ENCODE peak calls at places on chromosomes 12 and 14, in four cellular contexts. K is OCI-LY7, R is fibroblast of mammary gland, G is AG09309. T is an unnamed sample.
A peak's percentile ranks its signal among the peaks of the same experiment; 100 is the strongest.

GRCh38 chr12:70154960-70155589 is 88.2 kb upstream of the CNOT2 start:
- DNase-seq in G (no peak), K (peak; percentile 65), R (peak; percentile 37), T (peak; percentile 16)

GRCh38 chr12:46831335-46832083 is 5.7 kb upstream of the SLC38A4 start:
- DNase-seq in G (no peak), K (no peak), R (no peak), T (no peak)

GRCh38 chr12:39505025-39505424 is 62.1 kb upstream of the KIF21A start:
- DNase-seq in R (no peak), G (no peak), K (no peak), T (no peak)

GRCh38 chr12:40253936-40254335 is 29.1 kb downstream of the LRRK2 start:
- DNase-seq in K (no peak), R (peak; percentile 66), G (peak; percentile 24), T (peak; percentile 6)

GRCh38 chr14:95057851-95058250 is 99.5 kb downstream of the DICER1 start:
- DNase-seq in R (no peak), G (no peak), K (no peak), T (no peak)

GRCh38 chr12:102910137-102910536 is 6.9 kb downstream of the PAH start:
- DNase-seq in K (no peak), G (no peak), R (no peak), T (no peak)

GRCh38 chr14:86654558-86655184 is 1124.7 kb downstream of the FLRT2 start:
- DNase-seq in K (peak; percentile 49), G (no peak), R (peak; percentile 57), T (peak; percentile 66)

GRCh38 chr14:102264355-102264754 is 40.6 kb downstream of the MOK start:
- DNase-seq in G (no peak), K (no peak), R (peak; percentile 75), T (peak; percentile 68)

GRCh38 chr12:129531004-129531403 is 372.8 kb downstream of the TMEM132D start:
- DNase-seq in G (no peak), K (no peak), R (no peak), T (no peak)

GRCh38 chr14:101854366-101854765 is 92.9 kb downstream of the PPP2R5C start:
- DNase-seq in R (no peak), G (no peak), K (no peak), T (no peak)

GRCh38 chr14:23438130-23438893 is 2.9 kb upstream of the MYH7 start:
- DNase-seq in R (no peak), G (no peak), K (no peak), T (no peak)

GRCh38 chr14:72780771-72781170 is 113.1 kb downstream of the DPF3 start:
- DNase-seq in K (no peak), G (peak; percentile 69), R (peak; percentile 79), T (peak; percentile 73)

GRCh38 chr14:48665077-48665784 is 920.9 kb downstream of the RPS29 start:
- DNase-seq in R (no peak), G (no peak), K (no peak), T (peak; percentile 0)

GRCh38 chr12:19893514-19893913 is 454.2 kb downstream of the AEBP2 start:
- DNase-seq in K (no peak), R (peak; percentile 71), G (no peak), T (peak; percentile 76)

GRCh38 chr12:41514907-41515306 is 326.8 kb downstream of the PDZRN4 start:
- DNase-seq in R (no peak), G (no peak), K (peak; percentile 24), T (no peak)

GRCh38 chr14:105890474-105891220 is 364.3 kb downstream of the TMEM121 start:
- DNase-seq in G (no peak), R (no peak), K (no peak), T (no peak)

GRCh38 chr12:107477946-107478610 is 207.5 kb upstream of the PWP1 start:
- DNase-seq in K (no peak), G (no peak), R (peak; percentile 43), T (peak; percentile 10)

GRCh38 chr12:5956987-5957386 is 11.9 kb upstream of the ANO2 start:
- DNase-seq in R (no peak), K (no peak), G (no peak), T (no peak)

GRCh38 chr12:71014180-71014785 is 93.7 kb upstream of the PTPRR start:
- DNase-seq in G (no peak), R (peak; percentile 82), K (no peak), T (peak; percentile 88)

GRCh38 chr14:104735830-104736642 is 12.0 kb downstream of the ADSS1 start:
- DNase-seq in G (peak; percentile 58), K (no peak), R (no peak), T (peak; percentile 75)

GRCh38 chr12:47775100-47775911 is 2.3 kb downstream of the SLC48A1 start:
- DNase-seq in G (no peak), K (no peak), R (peak; percentile 45), T (peak; percentile 37)

GRCh38 chr12:125856366-125856765 is 791.1 kb downstream of the AACS start:
- DNase-seq in K (no peak), R (no peak), G (no peak), T (no peak)

GRCh38 chr12:58408516-58408915 is 467.1 kb downstream of the ATP23 start:
- DNase-seq in K (no peak), G (no peak), R (peak; percentile 58), T (peak; percentile 40)

GRCh38 chr12:24133385-24133784 is 183.9 kb upstream of the SOX5 start:
- DNase-seq in G (no peak), K (no peak), R (no peak), T (no peak)

GRCh38 chr14:53979141-53979673 is 22.6 kb upstream of the BMP4 start:
- DNase-seq in R (no peak), K (no peak), G (no peak), T (peak; percentile 29)

GRCh38 chr12:23536293-23536692 is 413.2 kb downstream of the SOX5 start:
- DNase-seq in R (no peak), K (peak; percentile 90), G (no peak), T (no peak)

GRCh38 chr14:34646570-34647255 is 16.8 kb upstream of the SNX6 start:
- DNase-seq in R (no peak), G (no peak), K (no peak), T (no peak)

GRCh38 chr14:102893452-102893851 is 29.0 kb upstream of the AMN start:
- DNase-seq in K (no peak), R (peak; percentile 98), G (peak; percentile 73), T (peak; percentile 94)

GRCh38 chr12:92511776-92512175 is 191.0 kb upstream of the PLEKHG7 start:
- DNase-seq in R (no peak), K (no peak), G (no peak), T (no peak)

GRCh38 chr12:57240926-57241555 is 9.9 kb downstream of the STAC3 start:
- DNase-seq in R (no peak), G (no peak), K (peak; percentile 64), T (no peak)

GRCh38 chr12:114218136-114218535 is 187.8 kb downstream of the TBX5 start:
- DNase-seq in R (peak; percentile 26), K (no peak), G (no peak), T (no peak)

GRCh38 chr14:52834440-52834842 is 43.0 kb upstream of the GNPNAT1 start:
- DNase-seq in G (peak; percentile 48), K (no peak), R (peak; percentile 85), T (peak; percentile 81)

GRCh38 chr14:71320734-71321555 is 413.7 kb downstream of the PCNX1 start:
- DNase-seq in G (no peak), K (peak; percentile 73), R (peak; percentile 39), T (peak; percentile 67)
- TF ChIP-seq CTCF in G (no peak), K (peak; percentile 5), R (no peak), T (no peak)

DNA sequence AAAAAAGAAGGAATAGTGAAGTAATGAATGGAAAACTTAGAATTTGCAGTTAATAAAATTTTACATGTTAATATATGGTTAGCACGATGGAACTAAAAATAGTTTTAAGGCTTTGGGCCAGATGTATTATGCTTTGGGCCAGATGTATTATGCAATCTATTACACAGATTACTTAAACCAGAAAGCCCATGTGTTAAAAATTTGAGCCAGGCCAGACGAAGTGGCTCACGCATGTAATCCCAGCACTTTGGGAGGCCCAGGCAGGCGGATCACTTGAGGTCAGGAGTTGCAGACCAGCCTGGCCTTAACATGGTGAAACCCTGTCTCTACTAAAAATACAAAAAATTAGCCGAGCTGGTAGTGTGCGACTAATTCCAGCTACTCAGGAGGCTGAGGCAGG is 17.2 kb downstream of the IFT81 start:
- DNase-seq in G (peak; percentile 86), K (no peak), R (peak; percentile 93), T (peak; percentile 82)
- TF ChIP-seq CTCF in G (no peak), K (no peak), R (no peak), T (no peak)

GRCh38 chr14:80364274-80364673 is 153.0 kb upstream of the DIO2 start:
- DNase-seq in R (peak; percentile 54), K (peak; percentile 21), G (peak; percentile 10), T (peak; percentile 61)
- TF ChIP-seq CTCF in R (peak; percentile 65), K (peak; percentile 74), G (peak; percentile 43), T (peak; percentile 57)

GRCh38 chr12:101792046-101792931 is 38.5 kb downstream of the GNPTAB start:
- DNase-seq in R (peak; percentile 6), G (no peak), K (no peak), T (no peak)
- TF ChIP-seq CTCF in R (peak; percentile 40), G (peak; percentile 38), K (peak; percentile 56), T (peak; percentile 34)

DNA sequence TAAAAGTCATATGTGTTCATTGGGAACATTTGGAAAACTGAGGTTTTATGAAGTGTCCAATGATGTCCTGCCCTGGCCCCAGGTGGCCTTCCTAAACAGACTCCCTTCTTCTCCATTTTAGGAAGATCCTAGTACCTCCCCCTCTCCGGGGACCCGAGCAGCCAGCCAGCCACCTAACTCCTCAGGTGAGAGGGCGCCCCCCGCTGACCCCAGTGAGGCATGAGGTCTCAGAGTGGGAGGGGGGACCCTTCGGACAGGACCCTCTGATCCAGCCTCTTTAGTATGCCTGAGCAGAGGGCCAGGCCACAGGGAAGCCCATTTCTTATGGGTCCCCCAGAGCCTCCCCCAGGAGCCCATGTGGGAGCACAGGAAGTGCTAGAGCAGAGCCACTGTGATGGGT is 23.7 kb downstream of the DEGS2 start:
- DNase-seq in R (no peak), G (no peak), K (no peak), T (no peak)
- TF ChIP-seq CTCF in R (no peak), G (no peak), K (peak; percentile 59), T (no peak)

DNA sequence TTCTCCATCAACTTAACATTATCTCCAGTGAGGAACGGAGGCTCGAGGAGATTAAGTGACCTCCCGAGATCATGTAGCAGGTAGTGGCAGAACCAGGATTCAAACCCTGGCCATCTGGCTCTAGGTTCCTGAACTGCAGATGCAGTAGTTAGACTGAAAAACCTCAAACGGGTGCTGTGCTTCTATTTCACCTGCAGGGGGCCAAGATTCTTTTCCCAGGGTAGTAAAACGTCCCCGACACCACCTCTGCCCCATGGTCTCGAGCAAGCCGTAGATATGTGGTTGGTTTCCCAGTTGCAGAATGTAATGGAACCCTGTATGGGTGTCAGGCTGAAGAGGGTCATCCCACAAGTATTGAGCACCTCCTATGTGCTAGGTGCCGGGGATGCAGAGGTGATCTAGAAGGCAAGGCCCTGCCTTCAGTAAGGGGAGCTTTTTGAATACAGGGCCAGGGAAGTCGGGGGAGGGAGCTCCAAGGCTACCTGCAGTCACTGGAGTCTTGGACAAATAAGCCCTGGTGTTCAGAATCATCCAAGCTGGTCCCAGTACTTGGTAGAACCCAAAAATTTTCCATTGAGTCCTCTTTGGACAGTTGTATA is 197.1 kb downstream of the CHST11 start:
- DNase-seq in K (peak; percentile 62), G (no peak), R (no peak), T (no peak)
- TF ChIP-seq CTCF in K (peak; percentile 80), G (no peak), R (peak; percentile 40), T (peak; percentile 32)